ENCODE peak calls at places on chromosomes 3 and 15, in ten cellular contexts. One of them, this sample, is unnamed. For H3K4me1, the result is how much of the 10 kb centered on the place peaks cover.

GRCh38 chr3:132593950-132594328 is 3.1 kb upstream of the ACKR4 start:
- DNase-seq in stomach: no peak
- DNase-seq in cardiac muscle cell: no peak
- DNase-seq in fibroblast of lung: peak
- DNase-seq in tibial nerve: no peak
- DNase-seq in thoracic aorta: no peak
- DNase-seq in small intestine: no peak
- DNase-seq in ovary: no peak
- DNase-seq in NT2/D1: no peak
- DNase-seq in effector memory CD4-positive, alpha-beta T cell: no peak
- DNase-seq in this sample: no peak

GRCh38 chr15:64843996-64844395 is 2.3 kb downstream of the PLEKHO2 start:
- DNase-seq in cardiac muscle cell: no peak
- DNase-seq in small intestine: no peak
- DNase-seq in thoracic aorta: no peak
- DNase-seq in NT2/D1: no peak
- DNase-seq in effector memory CD4-positive, alpha-beta T cell: no peak
- DNase-seq in stomach: no peak
- DNase-seq in tibial nerve: no peak
- DNase-seq in fibroblast of lung: no peak
- DNase-seq in ovary: no peak
- DNase-seq in this sample: no peak

GRCh38 chr3:32469151-32469874 is 33.3 kb downstream of the CMTM6 start:
- DNase-seq in cardiac muscle cell: no peak
- DNase-seq in thoracic aorta: no peak
- DNase-seq in stomach: no peak
- DNase-seq in fibroblast of lung: no peak
- DNase-seq in small intestine: no peak
- DNase-seq in NT2/D1: no peak
- DNase-seq in ovary: no peak
- DNase-seq in tibial nerve: peak
- DNase-seq in effector memory CD4-positive, alpha-beta T cell: no peak
- DNase-seq in this sample: no peak

GRCh38 chr3:195020921-195021320 is 250.0 kb downstream of the XXYLT1 start:
- DNase-seq in small intestine: no peak
- DNase-seq in thoracic aorta: no peak
- DNase-seq in NT2/D1: no peak
- DNase-seq in cardiac muscle cell: no peak
- DNase-seq in fibroblast of lung: no peak
- DNase-seq in tibial nerve: no peak
- DNase-seq in stomach: no peak
- DNase-seq in ovary: no peak
- DNase-seq in effector memory CD4-positive, alpha-beta T cell: no peak
- DNase-seq in this sample: no peak

GRCh38 chr15:83398591-83398990 is 48.5 kb upstream of the SH3GL3 start:
- DNase-seq in tibial nerve: no peak
- DNase-seq in cardiac muscle cell: no peak
- DNase-seq in fibroblast of lung: peak
- DNase-seq in thoracic aorta: no peak
- DNase-seq in NT2/D1: no peak
- DNase-seq in effector memory CD4-positive, alpha-beta T cell: no peak
- DNase-seq in stomach: no peak
- DNase-seq in ovary: no peak
- DNase-seq in small intestine: no peak
- DNase-seq in this sample: no peak

GRCh38 chr3:184241447-184242296 is 7.1 kb downstream of the ALG3 start:
- DNase-seq in ovary: peak
- DNase-seq in stomach: peak
- DNase-seq in tibial nerve: no peak
- DNase-seq in NT2/D1: no peak
- DNase-seq in cardiac muscle cell: peak
- DNase-seq in small intestine: peak
- DNase-seq in fibroblast of lung: peak
- DNase-seq in thoracic aorta: no peak
- DNase-seq in effector memory CD4-positive, alpha-beta T cell: no peak
- DNase-seq in this sample: peak

GRCh38 chr3:53534996-53535395 is 40.6 kb downstream of the CACNA1D start:
- DNase-seq in fibroblast of lung: no peak
- DNase-seq in cardiac muscle cell: peak
- DNase-seq in ovary: no peak
- DNase-seq in tibial nerve: no peak
- DNase-seq in thoracic aorta: no peak
- DNase-seq in NT2/D1: no peak
- DNase-seq in effector memory CD4-positive, alpha-beta T cell: no peak
- DNase-seq in stomach: no peak
- DNase-seq in small intestine: no peak
- DNase-seq in this sample: no peak

GRCh38 chr15:29129903-29130302 is 139.7 kb downstream of the NSMCE3 start:
- DNase-seq in cardiac muscle cell: no peak
- DNase-seq in small intestine: no peak
- DNase-seq in NT2/D1: no peak
- DNase-seq in thoracic aorta: no peak
- DNase-seq in effector memory CD4-positive, alpha-beta T cell: no peak
- DNase-seq in stomach: no peak
- DNase-seq in ovary: peak
- DNase-seq in tibial nerve: no peak
- DNase-seq in fibroblast of lung: no peak
- DNase-seq in this sample: no peak

GRCh38 chr15:84810073-84810840 is 6.9 kb upstream of the ALPK3 start:
- DNase-seq in stomach: no peak
- DNase-seq in thoracic aorta: no peak
- DNase-seq in fibroblast of lung: peak
- DNase-seq in ovary: no peak
- DNase-seq in tibial nerve: no peak
- DNase-seq in cardiac muscle cell: no peak
- DNase-seq in small intestine: no peak
- DNase-seq in effector memory CD4-positive, alpha-beta T cell: no peak
- DNase-seq in NT2/D1: no peak
- DNase-seq in this sample: no peak

GRCh38 chr15:69939513-69940440 is 157.9 kb downstream of the TLE3 start:
- DNase-seq in NT2/D1: peak
- DNase-seq in small intestine: peak
- DNase-seq in effector memory CD4-positive, alpha-beta T cell: no peak
- DNase-seq in ovary: no peak
- DNase-seq in fibroblast of lung: peak
- DNase-seq in thoracic aorta: no peak
- DNase-seq in cardiac muscle cell: peak
- DNase-seq in tibial nerve: no peak
- DNase-seq in stomach: no peak
- DNase-seq in this sample: no peak

GRCh38 chr3:39254806-39255449 is 24.9 kb downstream of the CX3CR1 start:
- DNase-seq in tibial nerve: no peak
- DNase-seq in NT2/D1: no peak
- DNase-seq in cardiac muscle cell: no peak
- DNase-seq in fibroblast of lung: peak
- DNase-seq in ovary: no peak
- DNase-seq in effector memory CD4-positive, alpha-beta T cell: no peak
- DNase-seq in small intestine: no peak
- DNase-seq in stomach: no peak
- DNase-seq in thoracic aorta: no peak
- DNase-seq in this sample: no peak

GRCh38 chr3:195263925-195264575 is 6.9 kb downstream of the XXYLT1 start:
- DNase-seq in NT2/D1: no peak
- DNase-seq in small intestine: no peak
- DNase-seq in cardiac muscle cell: no peak
- DNase-seq in ovary: no peak
- DNase-seq in tibial nerve: no peak
- DNase-seq in thoracic aorta: no peak
- DNase-seq in stomach: no peak
- DNase-seq in fibroblast of lung: no peak
- DNase-seq in effector memory CD4-positive, alpha-beta T cell: no peak
- DNase-seq in this sample: no peak

DNA sequence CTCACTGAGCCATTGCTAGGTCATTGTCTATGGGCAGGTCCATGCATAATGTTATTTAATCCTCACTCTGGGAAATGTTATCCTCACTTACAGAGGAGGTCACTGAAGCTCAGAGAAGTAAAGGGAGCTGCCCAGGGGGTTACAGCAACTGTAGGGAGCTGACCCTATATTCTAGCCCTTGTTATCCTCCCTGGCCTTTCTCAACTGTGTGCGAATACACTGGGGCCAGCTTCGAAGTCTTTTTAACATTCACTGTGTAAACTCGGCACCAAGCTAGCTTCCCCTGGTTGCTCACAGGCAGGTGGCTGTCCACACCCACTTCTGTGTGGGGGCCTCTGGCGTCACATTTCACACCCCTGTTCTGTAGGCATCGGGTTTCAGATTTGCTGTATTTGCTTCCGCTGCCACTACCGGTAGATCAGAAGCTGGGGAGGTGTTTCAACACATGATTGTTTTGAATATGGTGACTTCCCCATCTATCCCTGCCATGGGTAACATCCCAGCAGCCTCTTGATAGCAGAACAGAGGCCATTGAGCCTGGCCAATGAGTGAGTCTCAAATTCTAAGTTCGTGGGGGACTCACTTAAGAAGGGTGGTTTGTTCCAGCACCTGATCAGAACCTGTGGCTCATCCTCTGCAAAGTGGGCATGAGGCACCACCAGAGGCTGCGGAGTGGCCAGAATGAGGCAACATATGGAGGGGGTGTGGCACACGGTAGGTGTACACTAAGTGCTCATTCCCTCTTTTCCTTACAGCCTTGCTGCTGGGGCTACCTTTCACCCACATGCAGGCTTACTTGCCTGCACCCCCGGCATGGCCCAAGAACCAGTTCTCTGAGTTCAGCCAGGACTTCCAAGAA is 61.6 kb downstream of the IQSEC1 start:
- DNase-seq in tibial nerve: no peak
- DNase-seq in small intestine: peak
- DNase-seq in effector memory CD4-positive, alpha-beta T cell: peak
- DNase-seq in cardiac muscle cell: peak
- DNase-seq in thoracic aorta: no peak
- DNase-seq in ovary: no peak
- DNase-seq in NT2/D1: no peak
- DNase-seq in stomach: peak
- DNase-seq in fibroblast of lung: no peak
- DNase-seq in this sample: no peak
- H3K4me1 ChIP-seq in tibial nerve: under half
- H3K4me1 ChIP-seq in small intestine: under half
- H3K4me1 ChIP-seq in effector memory CD4-positive, alpha-beta T cell: half or more
- H3K4me1 ChIP-seq in cardiac muscle cell: under half
- H3K4me1 ChIP-seq in thoracic aorta: under half
- H3K4me1 ChIP-seq in ovary: under half
- H3K4me1 ChIP-seq in NT2/D1: under half
- H3K4me1 ChIP-seq in stomach: under half
- H3K4me1 ChIP-seq in fibroblast of lung: under half
- H3K4me1 ChIP-seq in this sample: under half

GRCh38 chr3:170372190-170372879 is 14.8 kb downstream of the SKIL start:
- DNase-seq in stomach: no peak
- DNase-seq in cardiac muscle cell: no peak
- DNase-seq in NT2/D1: no peak
- DNase-seq in small intestine: no peak
- DNase-seq in fibroblast of lung: no peak
- DNase-seq in thoracic aorta: no peak
- DNase-seq in effector memory CD4-positive, alpha-beta T cell: no peak
- DNase-seq in tibial nerve: no peak
- DNase-seq in ovary: no peak
- DNase-seq in this sample: no peak

GRCh38 chr3:170367797-170368196 is 10.3 kb downstream of the SKIL start:
- DNase-seq in effector memory CD4-positive, alpha-beta T cell: no peak
- DNase-seq in tibial nerve: no peak
- DNase-seq in stomach: no peak
- DNase-seq in ovary: no peak
- DNase-seq in cardiac muscle cell: no peak
- DNase-seq in thoracic aorta: no peak
- DNase-seq in fibroblast of lung: no peak
- DNase-seq in small intestine: no peak
- DNase-seq in NT2/D1: no peak
- DNase-seq in this sample: no peak

GRCh38 chr3:170363471-170363994 is 6.0 kb downstream of the SKIL start:
- DNase-seq in fibroblast of lung: no peak
- DNase-seq in small intestine: no peak
- DNase-seq in effector memory CD4-positive, alpha-beta T cell: no peak
- DNase-seq in ovary: no peak
- DNase-seq in NT2/D1: no peak
- DNase-seq in cardiac muscle cell: no peak
- DNase-seq in thoracic aorta: no peak
- DNase-seq in stomach: no peak
- DNase-seq in tibial nerve: no peak
- DNase-seq in this sample: no peak

GRCh38 chr3:170364965-170365364 is 7.5 kb downstream of the SKIL start:
- DNase-seq in fibroblast of lung: no peak
- DNase-seq in thoracic aorta: no peak
- DNase-seq in cardiac muscle cell: no peak
- DNase-seq in small intestine: no peak
- DNase-seq in NT2/D1: no peak
- DNase-seq in effector memory CD4-positive, alpha-beta T cell: no peak
- DNase-seq in ovary: no peak
- DNase-seq in tibial nerve: no peak
- DNase-seq in stomach: no peak
- DNase-seq in this sample: no peak

GRCh38 chr3:170368921-170369320 is 11.4 kb downstream of the SKIL start:
- DNase-seq in small intestine: no peak
- DNase-seq in NT2/D1: no peak
- DNase-seq in thoracic aorta: no peak
- DNase-seq in fibroblast of lung: no peak
- DNase-seq in tibial nerve: no peak
- DNase-seq in stomach: no peak
- DNase-seq in effector memory CD4-positive, alpha-beta T cell: no peak
- DNase-seq in cardiac muscle cell: no peak
- DNase-seq in ovary: no peak
- DNase-seq in this sample: no peak
- H3K4me1 ChIP-seq in small intestine: under half
- H3K4me1 ChIP-seq in NT2/D1: under half
- H3K4me1 ChIP-seq in thoracic aorta: half or more
- H3K4me1 ChIP-seq in fibroblast of lung: under half
- H3K4me1 ChIP-seq in tibial nerve: under half
- H3K4me1 ChIP-seq in stomach: under half
- H3K4me1 ChIP-seq in effector memory CD4-positive, alpha-beta T cell: under half
- H3K4me1 ChIP-seq in cardiac muscle cell: under half
- H3K4me1 ChIP-seq in ovary: under half
- H3K4me1 ChIP-seq in this sample: under half

GRCh38 chr3:23859839-23860382 is 54.2 kb downstream of the UBE2E1 start:
- DNase-seq in small intestine: no peak
- DNase-seq in cardiac muscle cell: no peak
- DNase-seq in fibroblast of lung: no peak
- DNase-seq in ovary: no peak
- DNase-seq in NT2/D1: no peak
- DNase-seq in tibial nerve: no peak
- DNase-seq in thoracic aorta: no peak
- DNase-seq in stomach: no peak
- DNase-seq in effector memory CD4-positive, alpha-beta T cell: no peak
- DNase-seq in this sample: no peak
- H3K4me1 ChIP-seq in small intestine: under half
- H3K4me1 ChIP-seq in cardiac muscle cell: under half
- H3K4me1 ChIP-seq in fibroblast of lung: under half
- H3K4me1 ChIP-seq in ovary: under half
- H3K4me1 ChIP-seq in NT2/D1: under half
- H3K4me1 ChIP-seq in tibial nerve: half or more
- H3K4me1 ChIP-seq in thoracic aorta: under half
- H3K4me1 ChIP-seq in stomach: under half
- H3K4me1 ChIP-seq in effector memory CD4-positive, alpha-beta T cell: under half
- H3K4me1 ChIP-seq in this sample: under half

DNA sequence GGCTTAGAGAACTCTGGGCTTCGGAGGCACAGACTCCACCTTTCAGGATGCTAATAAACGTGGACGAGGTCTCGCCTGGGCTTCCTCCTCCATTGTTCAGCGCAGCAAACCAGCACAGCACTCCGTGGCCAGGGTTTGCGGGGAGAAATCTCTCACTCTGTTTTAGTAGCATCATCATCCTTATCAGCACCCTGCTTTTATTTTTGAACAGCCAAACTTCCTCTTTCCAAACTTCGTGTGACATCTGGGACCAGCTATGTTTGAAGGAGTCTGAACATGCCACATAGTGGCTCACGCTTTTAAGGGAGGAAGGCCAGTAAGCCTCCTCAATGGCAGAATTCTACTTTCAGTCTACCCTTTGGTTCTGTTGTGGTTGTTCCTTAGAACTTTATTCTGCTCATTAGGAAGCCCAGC is 149.0 kb downstream of the PGPEP1L start:
- DNase-seq in thoracic aorta: no peak
- DNase-seq in tibial nerve: no peak
- DNase-seq in stomach: no peak
- DNase-seq in effector memory CD4-positive, alpha-beta T cell: no peak
- DNase-seq in cardiac muscle cell: no peak
- DNase-seq in NT2/D1: no peak
- DNase-seq in ovary: no peak
- DNase-seq in fibroblast of lung: no peak
- DNase-seq in small intestine: no peak
- DNase-seq in this sample: no peak
- H3K4me1 ChIP-seq in thoracic aorta: half or more
- H3K4me1 ChIP-seq in tibial nerve: half or more
- H3K4me1 ChIP-seq in stomach: half or more
- H3K4me1 ChIP-seq in effector memory CD4-positive, alpha-beta T cell: under half
- H3K4me1 ChIP-seq in cardiac muscle cell: under half
- H3K4me1 ChIP-seq in NT2/D1: under half
- H3K4me1 ChIP-seq in ovary: under half
- H3K4me1 ChIP-seq in fibroblast of lung: under half
- H3K4me1 ChIP-seq in small intestine: under half
- H3K4me1 ChIP-seq in this sample: under half

This sample was measured in pancreas.